ENCODE peak calls at places on chromosome 22, in nine cellular contexts. W is mesenchymal stem cell, U is mammary epithelial cell, P is IMR-90, Y is endodermal cell, L is neuronal stem cell, O is K562, C is MM.1S, Z is PC-3. X is an unnamed sample.

GRCh38 chr22:42432020-42432596 is at the start of gene NFAM1:
- DNase-seq in W (no peak), U (no peak), P (no peak), Y (peak), L (no peak), O (no peak), C (no peak), Z (no peak), X (no peak)

GRCh38 chr22:29352778-29353177 is 35.6 kb downstream of the AP1B1 start:
- DNase-seq in W (no peak), U (no peak), P (no peak), Y (no peak), L (no peak), O (no peak), C (no peak), Z (no peak), X (no peak)

GRCh38 chr22:50261615-50262459 is at the start of gene MAPK12:
- DNase-seq in W (peak), U (no peak), P (no peak), Y (peak), L (peak), O (peak), C (peak), Z (peak), X (no peak)

GRCh38 chr22:23064381-23065068 is 5.8 kb upstream of the GNAZ start:
- DNase-seq in W (no peak), U (no peak), P (no peak), Y (peak), L (no peak), O (no peak), C (no peak), Z (no peak), X (no peak)

GRCh38 chr22:27318516-27318915 is 483.0 kb downstream of the MN1 start:
- DNase-seq in W (peak), U (no peak), P (peak), Y (no peak), L (no peak), O (no peak), C (no peak), Z (no peak), X (no peak)

GRCh38 chr22:20607157-20607907 is 99.9 kb downstream of the MED15 start:
- DNase-seq in W (no peak), U (no peak), P (no peak), Y (peak), L (no peak), O (no peak), C (no peak), Z (no peak), X (no peak)

GRCh38 chr22:47850644-47851151 is 1088.2 kb downstream of the TBC1D22A start:
- DNase-seq in W (no peak), U (no peak), P (no peak), Y (no peak), L (peak), O (no peak), C (no peak), Z (peak), X (no peak)

GRCh38 chr22:46537221-46537945 is at the start of gene CELSR1:
- DNase-seq in W (no peak), U (peak), P (peak), Y (peak), L (peak), O (no peak), C (no peak), Z (peak), X (no peak)

GRCh38 chr22:42080287-42080686 is 787 bp downstream of the SMDT1 start:
- DNase-seq in W (peak), U (peak), P (peak), Y (no peak), L (no peak), O (peak), C (peak), Z (peak), X (no peak)

GRCh38 chr22:25453058-25453457 is 111.4 kb upstream of the GRK3 start:
- DNase-seq in W (no peak), U (no peak), P (no peak), Y (no peak), L (no peak), O (no peak), C (no peak), Z (no peak), X (no peak)

GRCh38 chr22:27154717-27155116 is 497.3 kb downstream of the MIAT start:
- DNase-seq in W (no peak), U (no peak), P (no peak), Y (no peak), L (no peak), O (peak), C (no peak), Z (no peak), X (no peak)

GRCh38 chr22:32744560-32744959 is 56.9 kb upstream of the TIMP3 start:
- DNase-seq in W (no peak), U (no peak), P (no peak), Y (peak), L (no peak), O (no peak), C (no peak), Z (no peak), X (no peak)
- H3K9ac ChIP-seq in W (peak), U (no peak), P (no peak), Y (no peak), L (no peak), O (no peak), C (no peak), Z (no peak), X (no peak)

GRCh38 chr22:44648821-44649566 is 53.0 kb upstream of the PRR5 start:
- DNase-seq in W (peak), U (peak), P (peak), Y (no peak), L (no peak), O (no peak), C (no peak), Z (no peak), X (no peak)
- H3K9ac ChIP-seq in W (peak), U (no peak), P (peak), Y (no peak), L (peak), O (no peak), C (no peak), Z (no peak), X (no peak)

GRCh38 chr22:18055619-18056160 is 22.1 kb upstream of the PEX26 start:
- DNase-seq in W (no peak), U (no peak), P (no peak), Y (no peak), L (no peak), O (no peak), C (no peak), Z (no peak), X (no peak)
- H3K9ac ChIP-seq in W (peak), U (no peak), P (no peak), Y (no peak), L (no peak), O (peak), C (peak), Z (no peak), X (no peak)

GRCh38 chr22:38756631-38757463 is 1.0 kb upstream of the SUN2 start:
- DNase-seq in W (no peak), U (no peak), P (no peak), Y (no peak), L (no peak), O (no peak), C (no peak), Z (no peak), X (no peak)
- H3K9ac ChIP-seq in W (peak), U (no peak), P (peak), Y (no peak), L (no peak), O (peak), C (peak), Z (peak), X (no peak)